ENCODE peak calls at places on chromosomes 5 and 9, in four cellular contexts. B is WTC11, G is K562, L is SK-N-SH. R is an unnamed sample.

GRCh38 chr9:106203832-106204516 is 509.6 kb downstream of the TMEM38B start:
- DNase-seq in L (no peak), G (no peak), B (no peak), R (no peak)

GRCh38 chr5:37146896-37147295 is 102.3 kb downstream of the CPLANE1 start:
- DNase-seq in B (no peak), L (no peak), G (no peak), R (no peak)

GRCh38 chr9:134570151-134570621 is 71.4 kb upstream of the COL5A1 start:
- DNase-seq in B (no peak), G (no peak), L (no peak), R (no peak)

GRCh38 chr5:132365213-132365612 is 4.3 kb upstream of the SLC22A5 start:
- DNase-seq in L (no peak), G (peak; percentile 56), B (no peak), R (no peak)

GRCh38 chr5:135085133-135085935 is 51.3 kb upstream of the PITX1 start:
- DNase-seq in B (no peak), G (no peak), L (no peak), R (no peak)

GRCh38 chr9:130681769-130682489 is 11.7 kb upstream of the EXOSC2 start:
- DNase-seq in B (peak; percentile 37), G (no peak), L (no peak), R (no peak)

GRCh38 chr9:114691046-114691955 is 9.3 kb upstream of the TEX48 start:
- DNase-seq in G (no peak), B (no peak), L (no peak), R (peak; percentile 36)

GRCh38 chr5:167582263-167582662 is 709.2 kb upstream of the WWC1 start:
- DNase-seq in G (no peak), L (peak; percentile 25), B (no peak), R (no peak)

GRCh38 chr9:132268725-132269352 is 85.9 kb downstream of the SETX start:
- DNase-seq in B (peak; percentile 80), G (peak; percentile 69), L (peak; percentile 70), R (no peak)

GRCh38 chr5:90747175-90747574 is 188.6 kb downstream of the ADGRV1 start:
- DNase-seq in G (peak; percentile 18), B (no peak), L (no peak), R (no peak)

GRCh38 chr9:35136866-35137265 is 21.2 kb upstream of the ATOSB start:
- DNase-seq in L (no peak), G (no peak), B (no peak), R (no peak)

GRCh38 chr5:134136221-134136631 is 21.7 kb downstream of the TCF7 start:
- DNase-seq in L (no peak), B (no peak), G (no peak), R (no peak)

GRCh38 chr5:166165600-166165999 is 2125.8 kb upstream of the WWC1 start:
- DNase-seq in G (no peak), B (peak; percentile 22), L (no peak), R (no peak)

GRCh38 chr5:13910637-13911288 is 33.7 kb downstream of the DNAH5 start:
- DNase-seq in B (no peak), G (no peak), L (no peak), R (no peak)

GRCh38 chr9:124465736-124466135 is 15.5 kb downstream of the ADGRD2 start:
- DNase-seq in L (no peak), G (no peak), B (no peak), R (no peak)

GRCh38 chr5:26572486-26572885 is 465.9 kb downstream of the CDH9 start:
- DNase-seq in G (no peak), B (no peak), L (no peak), R (no peak)

GRCh38 chr9:127754099-127754760 is 19.1 kb upstream of the TOR2A start:
- DNase-seq in B (peak; percentile 80), L (peak; percentile 95), G (peak; percentile 91), R (no peak)

GRCh38 chr5:144201578-144201977 is 30.9 kb downstream of the KCTD16 start:
- DNase-seq in G (no peak), B (no peak), L (no peak), R (no peak)

GRCh38 chr9:137422668-137423000 is 328 bp downstream of the EXD3 start:
- DNase-seq in B (peak; percentile 39), L (peak; percentile 79), G (peak; percentile 75), R (no peak)

GRCh38 chr9:89961616-89962341 is 357.0 kb downstream of the GADD45G start:
- DNase-seq in G (no peak), L (no peak), B (no peak), R (no peak)

GRCh38 chr9:115422932-115423440 is 305.0 kb upstream of the TNC start:
- DNase-seq in B (no peak), G (no peak), L (no peak), R (no peak)

GRCh38 chr5:61697811-61698587 is 365.9 kb downstream of the ZSWIM6 start:
- DNase-seq in G (no peak), B (no peak), L (no peak), R (no peak)

GRCh38 chr5:7886849-7887460 is 18.0 kb downstream of the MTRR start:
- DNase-seq in B (no peak), L (peak; percentile 27), G (no peak), R (no peak)

GRCh38 chr5:130727834-130728233 is 437.2 kb downstream of the HINT1 start:
- DNase-seq in B (no peak), G (no peak), L (no peak), R (no peak)

GRCh38 chr5:130720355-130720754 is 444.7 kb downstream of the HINT1 start:
- DNase-seq in G (peak; percentile 13), B (no peak), L (peak; percentile 27), R (no peak)

DNA sequence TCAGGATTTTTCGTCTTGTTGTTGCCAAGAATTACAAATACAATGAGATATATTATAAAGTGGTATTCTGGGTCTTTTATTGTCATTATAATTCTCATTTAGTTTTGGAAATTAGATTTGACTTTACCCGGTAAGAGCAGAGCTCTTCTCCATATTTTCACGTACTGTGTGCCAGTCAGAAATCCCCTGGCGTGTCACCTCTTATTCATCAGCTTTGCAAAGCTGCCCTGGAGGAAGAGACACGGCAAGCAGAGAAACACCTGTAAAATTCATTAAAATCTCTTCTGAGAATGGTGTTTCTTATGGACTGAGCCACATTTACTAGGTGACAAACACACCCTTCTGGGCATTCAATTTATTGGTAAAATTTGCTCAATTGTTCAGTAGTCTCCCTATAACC is 440.4 kb downstream of the HINT1 start:
- DNase-seq in L (no peak), B (no peak), G (no peak), R (no peak)
- TF ChIP-seq USF1 in L (no peak), B (no peak), G (no peak), R (no peak)

GRCh38 chr5:142864293-142865260 is 94.4 kb downstream of the ARHGAP26 start:
- DNase-seq in B (no peak), G (no peak), L (no peak), R (no peak)

GRCh38 chr5:142869883-142870282 is 99.7 kb downstream of the ARHGAP26 start:
- DNase-seq in L (no peak), B (no peak), G (no peak), R (no peak)

GRCh38 chr5:142865631-142866030 is 95.5 kb downstream of the ARHGAP26 start:
- DNase-seq in B (no peak), G (no peak), L (no peak), R (no peak)

GRCh38 chr5:142863856-142864255 is 93.7 kb downstream of the ARHGAP26 start:
- DNase-seq in B (peak; percentile 52), L (no peak), G (no peak), R (no peak)

GRCh38 chr5:142866563-142867275 is 96.5 kb downstream of the ARHGAP26 start:
- DNase-seq in L (peak; percentile 68), B (no peak), G (peak; percentile 61), R (peak; percentile 26)
- TF ChIP-seq USF1 in L (no peak), B (no peak), G (no peak), R (no peak)

DNA sequence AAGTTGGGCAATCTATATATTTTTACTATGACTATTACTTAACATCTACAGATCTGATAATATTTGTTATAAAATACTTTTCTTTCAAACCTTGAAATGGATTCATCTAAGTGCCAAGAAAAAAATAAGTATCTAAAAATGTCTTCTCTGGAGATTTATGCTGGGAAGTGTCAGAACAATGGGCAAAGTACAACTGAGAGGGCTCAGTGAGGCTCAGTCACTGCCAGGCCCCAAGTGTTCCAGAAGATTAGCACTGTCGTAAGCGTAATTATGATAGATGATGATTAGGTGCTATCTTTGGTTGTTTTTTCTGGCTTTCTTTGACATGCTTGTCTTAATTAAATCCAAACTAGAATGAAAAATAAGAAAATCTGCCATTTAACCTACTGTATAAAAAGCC is 72.2 kb upstream of the ADAMTS19 start:
- DNase-seq in B (no peak), L (no peak), G (no peak), R (no peak)
- TF ChIP-seq USF1 in B (no peak), L (no peak), G (no peak), R (no peak)

DNA sequence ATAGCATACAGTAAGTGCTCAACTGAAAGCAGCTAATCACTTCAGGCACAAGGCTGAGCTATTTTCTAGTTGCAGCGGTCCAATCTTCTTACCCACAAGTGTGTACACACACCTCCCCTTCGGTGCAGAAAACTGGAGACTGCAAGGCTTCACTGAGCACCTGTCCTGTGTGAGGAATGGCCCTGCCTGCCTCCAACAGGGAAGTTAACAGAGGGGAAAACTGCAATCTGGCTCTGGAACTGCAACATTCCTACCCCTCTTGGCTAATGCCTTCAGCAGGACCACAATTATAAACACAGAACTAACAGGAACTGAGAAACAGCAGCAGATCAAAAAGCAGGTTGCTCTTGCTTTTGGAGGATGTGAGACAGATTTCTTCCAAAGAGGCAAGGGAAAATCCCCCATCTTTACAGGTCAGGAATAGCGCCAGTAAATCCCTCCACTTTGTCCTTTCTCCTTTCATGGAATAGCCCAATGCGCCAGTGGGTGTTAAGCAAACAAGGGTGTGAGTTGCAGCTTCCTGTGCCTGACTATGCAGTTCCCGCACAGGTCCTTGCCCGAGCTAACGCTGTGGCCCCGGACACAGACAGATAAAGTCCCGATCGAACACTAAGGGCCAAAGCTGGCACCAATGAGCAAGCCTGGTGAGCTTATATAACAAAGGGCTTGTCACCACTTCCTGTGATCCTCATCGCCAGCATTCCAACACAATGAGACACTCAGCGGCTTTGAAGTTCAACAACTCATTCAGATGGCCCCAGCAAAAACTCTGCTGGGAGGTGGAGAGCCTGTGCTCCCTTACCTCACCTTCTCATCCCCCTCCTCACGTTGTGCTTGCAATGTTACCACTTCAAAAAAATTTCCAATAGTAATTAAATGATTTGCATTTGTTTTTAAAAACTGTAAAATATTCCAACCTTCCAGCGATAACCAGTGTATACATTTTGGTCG is 21.5 kb downstream of the SHB start:
- DNase-seq in G (peak; percentile 60), L (no peak), B (peak; percentile 39), R (no peak)
- TF ChIP-seq USF1 in G (no peak), L (no peak), B (no peak), R (no peak)

GRCh38 chr9:135960328-135961276 is 571 bp downstream of the UBAC1 start:
- DNase-seq in G (peak; percentile 69), B (no peak), L (peak; percentile 80), R (no peak)
- TF ChIP-seq USF1 in G (no peak), B (no peak), L (no peak), R (no peak)

GRCh38 chr5:65203746-65204145 is 278.0 kb downstream of the ADAMTS6 start:
- DNase-seq in B (no peak), G (no peak), L (no peak), R (no peak)
- TF ChIP-seq USF1 in B (no peak), G (no peak), L (no peak), R (no peak)

R was measured in GM12878.